ENCODE peak calls at places on chromosomes 12 and 14, in eight cellular contexts. One of them, this sample, is unnamed.

GRCh38 chr12:2475984-2476383 is 318.8 kb upstream of the FKBP4 start:
- DNase-seq in nucleus accumbens: no peak
- DNase-seq in GM12865: no peak
- DNase-seq in HuH-7.5: no peak
- DNase-seq in foreskin fibroblast: no peak
- DNase-seq in hepatocyte: no peak
- DNase-seq in NCI-H2107: no peak
- DNase-seq in erythroblast: no peak
- DNase-seq in this sample: no peak

GRCh38 chr14:36275741-36276140 is 44.7 kb downstream of the MBIP start:
- DNase-seq in erythroblast: no peak
- DNase-seq in hepatocyte: no peak
- DNase-seq in HuH-7.5: no peak
- DNase-seq in foreskin fibroblast: no peak
- DNase-seq in GM12865: no peak
- DNase-seq in nucleus accumbens: no peak
- DNase-seq in NCI-H2107: no peak
- DNase-seq in this sample: no peak

GRCh38 chr12:93195511-93195910 is 182.2 kb upstream of the NUDT4 start:
- DNase-seq in nucleus accumbens: no peak
- DNase-seq in HuH-7.5: no peak
- DNase-seq in foreskin fibroblast: no peak
- DNase-seq in NCI-H2107: no peak
- DNase-seq in hepatocyte: no peak
- DNase-seq in GM12865: no peak
- DNase-seq in erythroblast: no peak
- DNase-seq in this sample: no peak

GRCh38 chr12:110270125-110270962 is 10.7 kb upstream of the ATP2A2 start:
- DNase-seq in HuH-7.5: peak; percentile 54
- DNase-seq in GM12865: no peak
- DNase-seq in nucleus accumbens: no peak
- DNase-seq in hepatocyte: peak; percentile 65
- DNase-seq in foreskin fibroblast: peak; percentile 54
- DNase-seq in erythroblast: peak; percentile 53
- DNase-seq in NCI-H2107: peak; percentile 72
- DNase-seq in this sample: peak; percentile 51

GRCh38 chr12:111753144-111753881 is 13.4 kb upstream of the ALDH2 start:
- DNase-seq in foreskin fibroblast: peak; percentile 52
- DNase-seq in NCI-H2107: no peak
- DNase-seq in GM12865: peak; percentile 61
- DNase-seq in HuH-7.5: peak; percentile 97
- DNase-seq in hepatocyte: peak; percentile 85
- DNase-seq in nucleus accumbens: no peak
- DNase-seq in erythroblast: peak; percentile 37
- DNase-seq in this sample: peak; percentile 77

GRCh38 chr14:23310546-23310945 is 3.9 kb downstream of the BCL2L2 start:
- DNase-seq in NCI-H2107: no peak
- DNase-seq in HuH-7.5: no peak
- DNase-seq in nucleus accumbens: no peak
- DNase-seq in GM12865: no peak
- DNase-seq in hepatocyte: no peak
- DNase-seq in erythroblast: no peak
- DNase-seq in foreskin fibroblast: no peak
- DNase-seq in this sample: no peak

GRCh38 chr14:79028281-79028680 is 858.1 kb downstream of the NRXN3 start:
- DNase-seq in NCI-H2107: no peak
- DNase-seq in hepatocyte: no peak
- DNase-seq in erythroblast: no peak
- DNase-seq in GM12865: no peak
- DNase-seq in HuH-7.5: no peak
- DNase-seq in foreskin fibroblast: no peak
- DNase-seq in nucleus accumbens: no peak
- DNase-seq in this sample: no peak

GRCh38 chr12:6072302-6072752 is 52.1 kb downstream of the VWF start:
- DNase-seq in GM12865: no peak
- DNase-seq in NCI-H2107: no peak
- DNase-seq in HuH-7.5: no peak
- DNase-seq in hepatocyte: no peak
- DNase-seq in foreskin fibroblast: peak; percentile 41
- DNase-seq in nucleus accumbens: no peak
- DNase-seq in erythroblast: no peak
- DNase-seq in this sample: no peak

GRCh38 chr14:23694085-23694975 is 58.2 kb downstream of the DHRS2 start:
- DNase-seq in HuH-7.5: no peak
- DNase-seq in nucleus accumbens: no peak
- DNase-seq in GM12865: no peak
- DNase-seq in erythroblast: peak; percentile 54
- DNase-seq in foreskin fibroblast: no peak
- DNase-seq in NCI-H2107: no peak
- DNase-seq in hepatocyte: peak; percentile 64
- DNase-seq in this sample: no peak

GRCh38 chr12:93886533-93887511 is 209.6 kb downstream of the CRADD start:
- DNase-seq in erythroblast: no peak
- DNase-seq in hepatocyte: no peak
- DNase-seq in nucleus accumbens: no peak
- DNase-seq in foreskin fibroblast: peak; percentile 85
- DNase-seq in GM12865: no peak
- DNase-seq in NCI-H2107: no peak
- DNase-seq in HuH-7.5: no peak
- DNase-seq in this sample: no peak

GRCh38 chr14:101636081-101636560 is 74.8 kb downstream of the DIO3 start:
- DNase-seq in GM12865: peak; percentile 31
- DNase-seq in hepatocyte: no peak
- DNase-seq in erythroblast: no peak
- DNase-seq in nucleus accumbens: no peak
- DNase-seq in foreskin fibroblast: no peak
- DNase-seq in NCI-H2107: no peak
- DNase-seq in HuH-7.5: no peak
- DNase-seq in this sample: no peak

GRCh38 chr12:89497467-89497866 is 27.1 kb downstream of the GALNT4 start:
- DNase-seq in erythroblast: no peak
- DNase-seq in nucleus accumbens: no peak
- DNase-seq in foreskin fibroblast: no peak
- DNase-seq in HuH-7.5: no peak
- DNase-seq in NCI-H2107: no peak
- DNase-seq in hepatocyte: no peak
- DNase-seq in GM12865: no peak
- DNase-seq in this sample: no peak

GRCh38 chr12:93621986-93622385 is 49.5 kb downstream of the SOCS2 start:
- DNase-seq in HuH-7.5: no peak
- DNase-seq in foreskin fibroblast: no peak
- DNase-seq in NCI-H2107: no peak
- DNase-seq in erythroblast: no peak
- DNase-seq in GM12865: no peak
- DNase-seq in nucleus accumbens: no peak
- DNase-seq in hepatocyte: no peak
- DNase-seq in this sample: no peak

GRCh38 chr14:38507299-38507698 is 251.4 kb upstream of the CLEC14A start:
- DNase-seq in erythroblast: no peak
- DNase-seq in GM12865: no peak
- DNase-seq in HuH-7.5: no peak
- DNase-seq in foreskin fibroblast: no peak
- DNase-seq in nucleus accumbens: no peak
- DNase-seq in hepatocyte: no peak
- DNase-seq in NCI-H2107: no peak
- DNase-seq in this sample: no peak

GRCh38 chr14:77985235-77985634 is 184.9 kb upstream of the NRXN3 start:
- DNase-seq in HuH-7.5: no peak
- DNase-seq in foreskin fibroblast: no peak
- DNase-seq in NCI-H2107: no peak
- DNase-seq in erythroblast: no peak
- DNase-seq in GM12865: no peak
- DNase-seq in nucleus accumbens: no peak
- DNase-seq in hepatocyte: no peak
- DNase-seq in this sample: no peak

GRCh38 chr14:20751963-20752562 is 6.4 kb downstream of the EDDM3A start:
- DNase-seq in nucleus accumbens: no peak
- DNase-seq in foreskin fibroblast: no peak
- DNase-seq in erythroblast: no peak
- DNase-seq in GM12865: no peak
- DNase-seq in hepatocyte: no peak
- DNase-seq in NCI-H2107: no peak
- DNase-seq in HuH-7.5: no peak
- DNase-seq in this sample: no peak

GRCh38 chr14:60482743-60483142 is 3.1 kb downstream of the C14orf39 start:
- DNase-seq in foreskin fibroblast: no peak
- DNase-seq in erythroblast: no peak
- DNase-seq in hepatocyte: no peak
- DNase-seq in nucleus accumbens: no peak
- DNase-seq in HuH-7.5: no peak
- DNase-seq in NCI-H2107: no peak
- DNase-seq in GM12865: no peak
- DNase-seq in this sample: no peak

GRCh38 chr12:39144613-39145061 is 239.2 kb upstream of the CPNE8 start:
- DNase-seq in erythroblast: peak; percentile 3
- DNase-seq in GM12865: no peak
- DNase-seq in HuH-7.5: no peak
- DNase-seq in nucleus accumbens: no peak
- DNase-seq in foreskin fibroblast: no peak
- DNase-seq in hepatocyte: no peak
- DNase-seq in NCI-H2107: no peak
- DNase-seq in this sample: peak; percentile 20

GRCh38 chr14:100906420-100906819 is 2.9 kb upstream of the RTL1 start:
- DNase-seq in GM12865: no peak
- DNase-seq in foreskin fibroblast: no peak
- DNase-seq in erythroblast: no peak
- DNase-seq in NCI-H2107: no peak
- DNase-seq in HuH-7.5: no peak
- DNase-seq in hepatocyte: no peak
- DNase-seq in nucleus accumbens: no peak
- DNase-seq in this sample: no peak

GRCh38 chr12:57047981-57048380 is 1.9 kb downstream of the MYO1A start:
- DNase-seq in HuH-7.5: no peak
- DNase-seq in erythroblast: no peak
- DNase-seq in foreskin fibroblast: peak; percentile 27
- DNase-seq in NCI-H2107: no peak
- DNase-seq in GM12865: no peak
- DNase-seq in hepatocyte: no peak
- DNase-seq in nucleus accumbens: no peak
- DNase-seq in this sample: no peak

GRCh38 chr12:93090768-93091172 is 161.7 kb upstream of the EEA1 start:
- DNase-seq in GM12865: no peak
- DNase-seq in erythroblast: no peak
- DNase-seq in foreskin fibroblast: peak; percentile 65
- DNase-seq in NCI-H2107: no peak
- DNase-seq in hepatocyte: no peak
- DNase-seq in HuH-7.5: no peak
- DNase-seq in nucleus accumbens: no peak
- DNase-seq in this sample: no peak

GRCh38 chr14:37658174-37658573 is 62.7 kb downstream of the TTC6 start:
- DNase-seq in hepatocyte: no peak
- DNase-seq in GM12865: no peak
- DNase-seq in NCI-H2107: no peak
- DNase-seq in erythroblast: no peak
- DNase-seq in HuH-7.5: no peak
- DNase-seq in foreskin fibroblast: no peak
- DNase-seq in nucleus accumbens: no peak
- DNase-seq in this sample: no peak

GRCh38 chr14:89621009-89621421 is 204.0 kb upstream of the FOXN3 start:
- DNase-seq in HuH-7.5: no peak
- DNase-seq in GM12865: no peak
- DNase-seq in erythroblast: no peak
- DNase-seq in hepatocyte: no peak
- DNase-seq in nucleus accumbens: no peak
- DNase-seq in foreskin fibroblast: no peak
- DNase-seq in NCI-H2107: no peak
- DNase-seq in this sample: no peak

GRCh38 chr14:70789961-70790360 is 19.4 kb downstream of the MAP3K9 start:
- DNase-seq in nucleus accumbens: no peak
- DNase-seq in foreskin fibroblast: no peak
- DNase-seq in GM12865: no peak
- DNase-seq in hepatocyte: no peak
- DNase-seq in HuH-7.5: no peak
- DNase-seq in NCI-H2107: no peak
- DNase-seq in erythroblast: no peak
- DNase-seq in this sample: no peak